ENCODE peak calls at places on chromosomes 3 and 15, in five cellular contexts. F is thyroid gland; G is activated T-cell treated with anti-CD3 and anti-CD28 coated beads, Interleukin-2, amount 50 U/mL, for 72 hours; U is CMK; L is cerebellar cortex. K is an unnamed sample.

GRCh38 chr3:18389108-18389733 is 35.9 kb downstream of the SATB1 start:
- DNase-seq in U (no peak), L (peak), F (no peak), G (no peak), K (no peak)

GRCh38 chr3:127211118-127212060 is 18.5 kb downstream of the PRR23E start:
- DNase-seq in L (no peak), G (no peak), F (no peak), U (no peak), K (no peak)

GRCh38 chr3:51968175-51968681 is 974 bp upstream of the PCBP4 start:
- DNase-seq in U (no peak), F (peak), G (no peak), L (peak), K (no peak)

GRCh38 chr3:64890466-64890865 is 202.7 kb upstream of the ADAMTS9 start:
- DNase-seq in U (no peak), G (no peak), L (no peak), F (no peak), K (no peak)

GRCh38 chr15:90225504-90226234 is 8.1 kb downstream of the CIB1 start:
- DNase-seq in U (no peak), F (no peak), G (no peak), L (no peak), K (no peak)

GRCh38 chr15:64943512-64944225 is 32.0 kb downstream of the ANKDD1A start:
- DNase-seq in G (no peak), L (no peak), U (no peak), F (no peak), K (no peak)

GRCh38 chr3:4360817-4361216 is 57.6 kb downstream of the SETMAR start:
- DNase-seq in U (no peak), L (no peak), G (no peak), F (no peak), K (no peak)

GRCh38 chr3:189800436-189800835 is 169.2 kb downstream of the TP63 start:
- DNase-seq in G (no peak), F (no peak), L (no peak), U (no peak), K (no peak)

GRCh38 chr15:75508741-75509532 is 57.4 kb upstream of the SIN3A start:
- DNase-seq in U (peak), G (peak), F (no peak), L (peak), K (no peak)

GRCh38 chr3:99953596-99953995 is 135.9 kb downstream of the CMSS1 start:
- DNase-seq in L (no peak), U (no peak), F (no peak), G (no peak), K (no peak)

GRCh38 chr15:40739042-40739441 is 16.0 kb downstream of the RMDN3 start:
- DNase-seq in U (no peak), L (no peak), F (no peak), G (no peak), K (no peak)

GRCh38 chr3:46010519-46011113 is 15.0 kb upstream of the FYCO1 start:
- DNase-seq in G (no peak), F (no peak), U (no peak), L (no peak), K (no peak)

GRCh38 chr3:57973715-57974477 is 34.3 kb upstream of the FLNB start:
- DNase-seq in U (no peak), F (no peak), G (no peak), L (no peak), K (no peak)

GRCh38 chr3:53073553-53074365 is 27.9 kb upstream of the SFMBT1 start:
- DNase-seq in G (no peak), F (no peak), U (no peak), L (no peak), K (no peak)

K was measured in central memory CD8-positive, alpha-beta T cell.